ENCODE peak calls at places on chromosomes 13 and 19, in eight cellular contexts. One of them, this sample, is unnamed.

GRCh38 chr13:113863511-113864302 is at the start of gene GAS6:
- DNase-seq in GM23248: peak
- DNase-seq in cardiac muscle cell: peak
- DNase-seq in BE2C: peak
- DNase-seq in AG10803: peak
- DNase-seq in sigmoid colon: no peak
- DNase-seq in foreskin fibroblast: peak
- DNase-seq in lower leg skin: peak
- DNase-seq in this sample: no peak

GRCh38 chr13:27524981-27525975 is 74.9 kb upstream of the MTIF3 start:
- DNase-seq in sigmoid colon: no peak
- DNase-seq in BE2C: no peak
- DNase-seq in GM23248: no peak
- DNase-seq in foreskin fibroblast: no peak
- DNase-seq in lower leg skin: no peak
- DNase-seq in AG10803: no peak
- DNase-seq in cardiac muscle cell: no peak
- DNase-seq in this sample: no peak

GRCh38 chr19:49590971-49591730 is at the start of gene PRR12:
- DNase-seq in BE2C: peak
- DNase-seq in AG10803: peak
- DNase-seq in foreskin fibroblast: peak
- DNase-seq in cardiac muscle cell: peak
- DNase-seq in GM23248: peak
- DNase-seq in lower leg skin: peak
- DNase-seq in sigmoid colon: peak
- DNase-seq in this sample: peak

GRCh38 chr19:49916839-49917733 is 11.9 kb upstream of the ATF5 start:
- DNase-seq in GM23248: no peak
- DNase-seq in AG10803: no peak
- DNase-seq in foreskin fibroblast: peak
- DNase-seq in cardiac muscle cell: no peak
- DNase-seq in lower leg skin: no peak
- DNase-seq in BE2C: no peak
- DNase-seq in sigmoid colon: no peak
- DNase-seq in this sample: no peak

GRCh38 chr19:38557205-38557799 is 60.5 kb downstream of the MAP4K1 start:
- DNase-seq in BE2C: no peak
- DNase-seq in lower leg skin: no peak
- DNase-seq in cardiac muscle cell: no peak
- DNase-seq in foreskin fibroblast: no peak
- DNase-seq in sigmoid colon: no peak
- DNase-seq in GM23248: no peak
- DNase-seq in AG10803: no peak
- DNase-seq in this sample: no peak

GRCh38 chr19:16366433-16367268 is 42.0 kb downstream of the KLF2 start:
- DNase-seq in BE2C: no peak
- DNase-seq in foreskin fibroblast: peak
- DNase-seq in AG10803: no peak
- DNase-seq in lower leg skin: no peak
- DNase-seq in cardiac muscle cell: no peak
- DNase-seq in GM23248: no peak
- DNase-seq in sigmoid colon: peak
- DNase-seq in this sample: no peak

GRCh38 chr13:42986176-42986574 is 5.9 kb downstream of the EPSTI1 start:
- DNase-seq in sigmoid colon: no peak
- DNase-seq in foreskin fibroblast: no peak
- DNase-seq in lower leg skin: no peak
- DNase-seq in GM23248: no peak
- DNase-seq in BE2C: no peak
- DNase-seq in AG10803: no peak
- DNase-seq in cardiac muscle cell: no peak
- DNase-seq in this sample: no peak

GRCh38 chr13:103386341-103386740 is 320.1 kb upstream of the SLC10A2 start:
- DNase-seq in lower leg skin: no peak
- DNase-seq in GM23248: peak
- DNase-seq in foreskin fibroblast: peak
- DNase-seq in BE2C: no peak
- DNase-seq in AG10803: no peak
- DNase-seq in sigmoid colon: no peak
- DNase-seq in cardiac muscle cell: peak
- DNase-seq in this sample: peak

GRCh38 chr13:92572190-92572589 is 654.4 kb upstream of the GPC6 start:
- DNase-seq in foreskin fibroblast: no peak
- DNase-seq in AG10803: no peak
- DNase-seq in cardiac muscle cell: no peak
- DNase-seq in GM23248: no peak
- DNase-seq in BE2C: no peak
- DNase-seq in lower leg skin: no peak
- DNase-seq in sigmoid colon: no peak
- DNase-seq in this sample: no peak

GRCh38 chr19:4583961-4584669 is 24.6 kb upstream of the SEMA6B start:
- DNase-seq in lower leg skin: no peak
- DNase-seq in GM23248: peak
- DNase-seq in BE2C: peak
- DNase-seq in cardiac muscle cell: no peak
- DNase-seq in foreskin fibroblast: peak
- DNase-seq in sigmoid colon: no peak
- DNase-seq in AG10803: peak
- DNase-seq in this sample: no peak

GRCh38 chr13:41188584-41188983 is 5.8 kb downstream of the KBTBD7 start:
- DNase-seq in sigmoid colon: no peak
- DNase-seq in GM23248: peak
- DNase-seq in foreskin fibroblast: peak
- DNase-seq in lower leg skin: no peak
- DNase-seq in BE2C: no peak
- DNase-seq in cardiac muscle cell: no peak
- DNase-seq in AG10803: no peak
- DNase-seq in this sample: no peak

GRCh38 chr13:58480011-58480410 is 848.5 kb downstream of the PCDH17 start:
- DNase-seq in BE2C: no peak
- DNase-seq in cardiac muscle cell: no peak
- DNase-seq in lower leg skin: no peak
- DNase-seq in AG10803: no peak
- DNase-seq in foreskin fibroblast: no peak
- DNase-seq in GM23248: no peak
- DNase-seq in sigmoid colon: no peak
- DNase-seq in this sample: no peak

GRCh38 chr13:44274838-44275237 is 98.8 kb upstream of the SERP2 start:
- DNase-seq in sigmoid colon: no peak
- DNase-seq in AG10803: no peak
- DNase-seq in GM23248: peak
- DNase-seq in foreskin fibroblast: peak
- DNase-seq in lower leg skin: peak
- DNase-seq in BE2C: peak
- DNase-seq in cardiac muscle cell: peak
- DNase-seq in this sample: no peak

GRCh38 chr13:42275098-42275471 is 3.1 kb downstream of the AKAP11 start:
- DNase-seq in GM23248: peak
- DNase-seq in BE2C: no peak
- DNase-seq in lower leg skin: no peak
- DNase-seq in sigmoid colon: no peak
- DNase-seq in AG10803: no peak
- DNase-seq in cardiac muscle cell: no peak
- DNase-seq in foreskin fibroblast: no peak
- DNase-seq in this sample: no peak

GRCh38 chr13:111384441-111385181 is 64.2 kb downstream of the TEX29 start:
- DNase-seq in cardiac muscle cell: no peak
- DNase-seq in BE2C: no peak
- DNase-seq in GM23248: no peak
- DNase-seq in AG10803: no peak
- DNase-seq in lower leg skin: peak
- DNase-seq in foreskin fibroblast: no peak
- DNase-seq in sigmoid colon: no peak
- DNase-seq in this sample: no peak

GRCh38 chr13:111383591-111384440 is 63.4 kb downstream of the TEX29 start:
- DNase-seq in foreskin fibroblast: no peak
- DNase-seq in GM23248: no peak
- DNase-seq in AG10803: no peak
- DNase-seq in cardiac muscle cell: no peak
- DNase-seq in sigmoid colon: no peak
- DNase-seq in lower leg skin: peak
- DNase-seq in BE2C: no peak
- DNase-seq in this sample: no peak

GRCh38 chr13:111382877-111383276 is 62.4 kb downstream of the TEX29 start:
- DNase-seq in GM23248: no peak
- DNase-seq in lower leg skin: no peak
- DNase-seq in sigmoid colon: no peak
- DNase-seq in BE2C: no peak
- DNase-seq in cardiac muscle cell: no peak
- DNase-seq in AG10803: no peak
- DNase-seq in foreskin fibroblast: no peak
- DNase-seq in this sample: no peak

GRCh38 chr13:111387026-111387871 is 66.8 kb downstream of the TEX29 start:
- DNase-seq in BE2C: no peak
- DNase-seq in GM23248: no peak
- DNase-seq in lower leg skin: peak
- DNase-seq in cardiac muscle cell: no peak
- DNase-seq in AG10803: no peak
- DNase-seq in sigmoid colon: no peak
- DNase-seq in foreskin fibroblast: no peak
- DNase-seq in this sample: no peak

GRCh38 chr13:111385182-111385857 is 64.9 kb downstream of the TEX29 start:
- DNase-seq in lower leg skin: peak
- DNase-seq in cardiac muscle cell: no peak
- DNase-seq in GM23248: no peak
- DNase-seq in AG10803: no peak
- DNase-seq in sigmoid colon: no peak
- DNase-seq in foreskin fibroblast: no peak
- DNase-seq in BE2C: no peak
- DNase-seq in this sample: no peak
- H3K4me3 ChIP-seq in lower leg skin: no peak
- H3K4me3 ChIP-seq in cardiac muscle cell: no peak
- H3K4me3 ChIP-seq in GM23248: no peak
- H3K4me3 ChIP-seq in AG10803: no peak
- H3K4me3 ChIP-seq in sigmoid colon: no peak
- H3K4me3 ChIP-seq in foreskin fibroblast: no peak
- H3K4me3 ChIP-seq in BE2C: no peak
- H3K4me3 ChIP-seq in this sample: no peak

DNA sequence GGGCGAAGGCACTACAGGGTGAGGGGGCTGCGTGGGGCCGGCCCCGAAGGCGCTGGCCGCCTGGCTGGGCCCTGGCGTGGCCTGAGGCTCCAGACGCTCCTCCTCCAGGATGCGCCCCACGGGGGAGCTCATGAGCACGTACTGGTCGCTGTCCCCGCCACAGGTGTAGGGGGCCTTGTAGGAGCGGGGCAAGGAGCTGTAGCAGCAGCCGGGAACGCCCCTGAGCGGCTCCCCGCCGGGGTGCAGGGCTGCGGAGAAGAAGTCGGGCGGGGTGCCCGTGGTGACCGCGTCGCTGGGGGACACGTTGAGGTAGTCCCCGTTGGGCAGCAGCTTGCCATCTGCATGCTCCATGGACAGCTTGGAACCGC is 3.0 kb downstream of the IRS2 start:
- DNase-seq in cardiac muscle cell: no peak
- DNase-seq in lower leg skin: peak
- DNase-seq in foreskin fibroblast: peak
- DNase-seq in sigmoid colon: no peak
- DNase-seq in BE2C: peak
- DNase-seq in AG10803: no peak
- DNase-seq in GM23248: no peak
- DNase-seq in this sample: no peak
- H3K4me3 ChIP-seq in cardiac muscle cell: no peak
- H3K4me3 ChIP-seq in lower leg skin: no peak
- H3K4me3 ChIP-seq in foreskin fibroblast: peak
- H3K4me3 ChIP-seq in sigmoid colon: peak
- H3K4me3 ChIP-seq in BE2C: peak
- H3K4me3 ChIP-seq in AG10803: peak
- H3K4me3 ChIP-seq in GM23248: no peak
- H3K4me3 ChIP-seq in this sample: peak

DNA sequence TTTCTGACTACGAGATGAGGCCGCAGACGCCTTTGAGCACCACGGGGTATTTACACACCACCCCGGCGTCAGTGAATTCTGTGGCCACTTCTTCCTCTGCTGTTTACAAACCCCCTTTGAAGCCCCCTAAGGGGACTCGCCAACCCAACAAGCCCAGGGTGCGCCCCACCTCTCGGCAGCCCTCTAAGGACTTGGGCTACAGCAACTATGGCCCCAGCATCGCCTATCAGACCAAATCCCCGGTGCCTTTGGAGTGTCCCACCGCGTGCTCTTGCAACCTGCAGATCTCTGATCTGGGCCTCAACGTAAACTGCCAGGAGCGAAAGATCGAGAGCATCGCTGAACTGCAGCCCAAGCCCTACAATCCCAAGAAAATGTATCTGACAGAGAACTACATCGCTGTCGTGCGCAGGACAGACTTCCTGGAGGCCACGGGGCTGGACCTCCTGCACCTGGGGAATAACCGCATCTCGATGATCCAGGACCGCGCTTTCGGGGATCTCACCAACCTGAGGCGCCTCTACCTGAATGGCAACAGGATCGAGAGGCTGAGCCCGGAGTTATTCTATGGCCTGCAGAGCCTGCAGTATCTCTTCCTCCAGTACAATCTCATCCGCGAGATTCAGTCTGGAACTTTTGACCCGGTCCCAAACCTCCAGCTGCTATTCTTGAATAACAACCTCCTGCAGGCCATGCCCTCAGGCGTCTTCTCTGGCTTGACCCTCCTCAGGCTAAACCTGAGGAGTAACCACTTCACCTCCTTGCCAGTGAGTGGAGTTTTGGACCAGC is 5.3 kb downstream of the SLITRK5 start:
- DNase-seq in lower leg skin: no peak
- DNase-seq in BE2C: no peak
- DNase-seq in GM23248: no peak
- DNase-seq in foreskin fibroblast: no peak
- DNase-seq in cardiac muscle cell: no peak
- DNase-seq in sigmoid colon: no peak
- DNase-seq in AG10803: no peak
- DNase-seq in this sample: no peak
- H3K4me3 ChIP-seq in lower leg skin: no peak
- H3K4me3 ChIP-seq in BE2C: no peak
- H3K4me3 ChIP-seq in GM23248: no peak
- H3K4me3 ChIP-seq in foreskin fibroblast: no peak
- H3K4me3 ChIP-seq in cardiac muscle cell: no peak
- H3K4me3 ChIP-seq in sigmoid colon: no peak
- H3K4me3 ChIP-seq in AG10803: no peak
- H3K4me3 ChIP-seq in this sample: no peak

DNA sequence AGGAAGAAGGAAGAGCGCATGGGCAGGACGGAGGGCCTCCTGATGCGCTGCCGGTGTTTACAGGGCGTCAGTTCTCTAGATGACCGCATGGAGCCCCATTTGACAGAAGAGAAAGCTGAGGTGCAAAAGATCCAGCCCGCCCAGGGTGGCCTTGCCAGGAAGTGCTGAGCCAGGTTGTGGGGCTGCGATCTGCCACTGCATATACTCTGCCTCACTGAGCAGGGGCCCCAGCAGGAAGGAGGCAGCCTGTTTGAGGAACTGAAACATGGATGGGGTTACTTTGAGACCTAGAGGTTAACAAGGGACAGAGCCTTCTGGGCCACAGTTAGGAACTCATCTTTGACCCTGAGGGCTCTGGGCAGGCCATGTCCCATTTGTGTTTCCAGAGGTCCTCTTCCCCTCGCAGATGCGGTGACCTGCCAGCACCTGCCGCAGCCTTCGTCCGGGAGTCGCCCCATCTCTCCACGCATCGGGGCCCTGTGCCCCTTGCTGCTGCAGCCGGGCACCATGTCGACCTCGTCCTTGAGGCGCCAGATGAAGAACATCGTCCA is 3.2 kb downstream of the EPN1 start:
- DNase-seq in BE2C: peak
- DNase-seq in AG10803: no peak
- DNase-seq in GM23248: no peak
- DNase-seq in sigmoid colon: no peak
- DNase-seq in cardiac muscle cell: no peak
- DNase-seq in foreskin fibroblast: no peak
- DNase-seq in lower leg skin: no peak
- DNase-seq in this sample: no peak
- H3K4me3 ChIP-seq in BE2C: peak
- H3K4me3 ChIP-seq in AG10803: no peak
- H3K4me3 ChIP-seq in GM23248: no peak
- H3K4me3 ChIP-seq in sigmoid colon: no peak
- H3K4me3 ChIP-seq in cardiac muscle cell: no peak
- H3K4me3 ChIP-seq in foreskin fibroblast: no peak
- H3K4me3 ChIP-seq in lower leg skin: no peak
- H3K4me3 ChIP-seq in this sample: no peak